ENCODE peak calls at places on chromosomes 1 and 21, in eight cellular contexts. One of them, this sample, is unnamed.

GRCh38 chr1:12464627-12465056 is 153.4 kb downstream of the DHRS3 start:
- DNase-seq in HCT116: no peak
- DNase-seq in IMR-90: peak; percentile 97
- DNase-seq in ovary: peak; percentile 44
- DNase-seq in CD4-positive, alpha-beta memory T cell: no peak
- DNase-seq in heart left ventricle: no peak
- DNase-seq in PC-3: peak; percentile 95
- DNase-seq in psoas muscle: peak; percentile 53
- DNase-seq in this sample: no peak

GRCh38 chr1:99849413-99849743 is 783 bp upstream of the AGL start:
- DNase-seq in HCT116: no peak
- DNase-seq in IMR-90: no peak
- DNase-seq in ovary: no peak
- DNase-seq in CD4-positive, alpha-beta memory T cell: no peak
- DNase-seq in heart left ventricle: no peak
- DNase-seq in PC-3: no peak
- DNase-seq in psoas muscle: no peak
- DNase-seq in this sample: peak; percentile 33

GRCh38 chr1:161738627-161739287 is 10.8 kb upstream of the DUSP12 start:
- DNase-seq in HCT116: peak; percentile 76
- DNase-seq in IMR-90: peak; percentile 88
- DNase-seq in ovary: no peak
- DNase-seq in CD4-positive, alpha-beta memory T cell: peak; percentile 49
- DNase-seq in heart left ventricle: peak; percentile 66
- DNase-seq in PC-3: peak; percentile 91
- DNase-seq in psoas muscle: peak; percentile 31
- DNase-seq in this sample: peak; percentile 69

GRCh38 chr1:82517586-82517985 is 716.9 kb downstream of the ADGRL2 start:
- DNase-seq in HCT116: no peak
- DNase-seq in IMR-90: no peak
- DNase-seq in ovary: peak; percentile 20
- DNase-seq in CD4-positive, alpha-beta memory T cell: no peak
- DNase-seq in heart left ventricle: peak; percentile 70
- DNase-seq in PC-3: peak; percentile 17
- DNase-seq in psoas muscle: peak; percentile 14
- DNase-seq in this sample: no peak

GRCh38 chr1:116309090-116309870 is 63.8 kb upstream of the ATP1A1 start:
- DNase-seq in HCT116: no peak
- DNase-seq in IMR-90: no peak
- DNase-seq in ovary: no peak
- DNase-seq in CD4-positive, alpha-beta memory T cell: no peak
- DNase-seq in heart left ventricle: no peak
- DNase-seq in PC-3: peak; percentile 83
- DNase-seq in psoas muscle: no peak
- DNase-seq in this sample: no peak

GRCh38 chr1:30041741-30042437 is 681.5 kb downstream of the MATN1 start:
- DNase-seq in HCT116: no peak
- DNase-seq in IMR-90: no peak
- DNase-seq in ovary: no peak
- DNase-seq in CD4-positive, alpha-beta memory T cell: no peak
- DNase-seq in heart left ventricle: no peak
- DNase-seq in PC-3: no peak
- DNase-seq in psoas muscle: no peak
- DNase-seq in this sample: no peak

GRCh38 chr1:167642501-167642826 is 12.4 kb downstream of the RCSD1 start:
- DNase-seq in HCT116: no peak
- DNase-seq in IMR-90: no peak
- DNase-seq in ovary: no peak
- DNase-seq in CD4-positive, alpha-beta memory T cell: no peak
- DNase-seq in heart left ventricle: no peak
- DNase-seq in PC-3: no peak
- DNase-seq in psoas muscle: no peak
- DNase-seq in this sample: no peak

GRCh38 chr1:58762806-58763205 is 21.0 kb downstream of the JUN start:
- DNase-seq in HCT116: no peak
- DNase-seq in IMR-90: peak; percentile 63
- DNase-seq in ovary: no peak
- DNase-seq in CD4-positive, alpha-beta memory T cell: no peak
- DNase-seq in heart left ventricle: no peak
- DNase-seq in PC-3: peak; percentile 28
- DNase-seq in psoas muscle: no peak
- DNase-seq in this sample: no peak

GRCh38 chr1:204171751-204172178 is 5.6 kb upstream of the REN start:
- DNase-seq in HCT116: peak; percentile 81
- DNase-seq in IMR-90: peak; percentile 86
- DNase-seq in ovary: no peak
- DNase-seq in CD4-positive, alpha-beta memory T cell: no peak
- DNase-seq in heart left ventricle: no peak
- DNase-seq in PC-3: peak; percentile 100
- DNase-seq in psoas muscle: no peak
- DNase-seq in this sample: no peak

GRCh38 chr21:27359141-27359540 is 392.3 kb upstream of the ADAMTS5 start:
- DNase-seq in HCT116: no peak
- DNase-seq in IMR-90: peak; percentile 42
- DNase-seq in ovary: no peak
- DNase-seq in CD4-positive, alpha-beta memory T cell: no peak
- DNase-seq in heart left ventricle: no peak
- DNase-seq in PC-3: no peak
- DNase-seq in psoas muscle: no peak
- DNase-seq in this sample: no peak

GRCh38 chr1:218112862-218113261 is 172.2 kb upstream of the RRP15 start:
- DNase-seq in HCT116: peak; percentile 3
- DNase-seq in IMR-90: no peak
- DNase-seq in ovary: no peak
- DNase-seq in CD4-positive, alpha-beta memory T cell: no peak
- DNase-seq in heart left ventricle: no peak
- DNase-seq in PC-3: peak; percentile 55
- DNase-seq in psoas muscle: no peak
- DNase-seq in this sample: peak; percentile 71

GRCh38 chr1:208209286-208209685 is 34.9 kb downstream of the PLXNA2 start:
- DNase-seq in HCT116: no peak
- DNase-seq in IMR-90: no peak
- DNase-seq in ovary: no peak
- DNase-seq in CD4-positive, alpha-beta memory T cell: no peak
- DNase-seq in heart left ventricle: no peak
- DNase-seq in PC-3: no peak
- DNase-seq in psoas muscle: no peak
- DNase-seq in this sample: no peak

GRCh38 chr1:208207388-208208131 is 36.6 kb downstream of the PLXNA2 start:
- DNase-seq in HCT116: no peak
- DNase-seq in IMR-90: peak; percentile 94
- DNase-seq in ovary: no peak
- DNase-seq in CD4-positive, alpha-beta memory T cell: no peak
- DNase-seq in heart left ventricle: no peak
- DNase-seq in PC-3: no peak
- DNase-seq in psoas muscle: peak; percentile 39
- DNase-seq in this sample: no peak

GRCh38 chr1:208206092-208206698 is 38.0 kb downstream of the PLXNA2 start:
- DNase-seq in HCT116: no peak
- DNase-seq in IMR-90: no peak
- DNase-seq in ovary: no peak
- DNase-seq in CD4-positive, alpha-beta memory T cell: no peak
- DNase-seq in heart left ventricle: no peak
- DNase-seq in PC-3: no peak
- DNase-seq in psoas muscle: no peak
- DNase-seq in this sample: peak; percentile 32

GRCh38 chr1:208209896-208210589 is 34.1 kb downstream of the PLXNA2 start:
- DNase-seq in HCT116: no peak
- DNase-seq in IMR-90: no peak
- DNase-seq in ovary: no peak
- DNase-seq in CD4-positive, alpha-beta memory T cell: no peak
- DNase-seq in heart left ventricle: no peak
- DNase-seq in PC-3: no peak
- DNase-seq in psoas muscle: no peak
- DNase-seq in this sample: no peak

GRCh38 chr1:208208132-208208487 is 36.1 kb downstream of the PLXNA2 start:
- DNase-seq in HCT116: no peak
- DNase-seq in IMR-90: no peak
- DNase-seq in ovary: no peak
- DNase-seq in CD4-positive, alpha-beta memory T cell: no peak
- DNase-seq in heart left ventricle: no peak
- DNase-seq in PC-3: no peak
- DNase-seq in psoas muscle: no peak
- DNase-seq in this sample: no peak
- H3K27ac ChIP-seq in HCT116: no peak overlapping the region
- H3K27ac ChIP-seq in IMR-90: no peak overlapping the region
- H3K27ac ChIP-seq in ovary: no peak overlapping the region
- H3K27ac ChIP-seq in CD4-positive, alpha-beta memory T cell: no peak overlapping the region
- H3K27ac ChIP-seq in heart left ventricle: peak overlapping the region; percentile 85
- H3K27ac ChIP-seq in PC-3: no peak overlapping the region
- H3K27ac ChIP-seq in psoas muscle: peak overlapping the region; percentile 16
- H3K27ac ChIP-seq in this sample: peak overlapping the region; percentile 82

GRCh38 chr1:90957497-90957896 is 64.3 kb downstream of the ZNF644 start:
- DNase-seq in HCT116: no peak
- DNase-seq in IMR-90: no peak
- DNase-seq in ovary: no peak
- DNase-seq in CD4-positive, alpha-beta memory T cell: no peak
- DNase-seq in heart left ventricle: no peak
- DNase-seq in PC-3: no peak
- DNase-seq in psoas muscle: no peak
- DNase-seq in this sample: no peak

GRCh38 chr1:90952906-90953305 is 68.9 kb downstream of the ZNF644 start:
- DNase-seq in HCT116: no peak
- DNase-seq in IMR-90: no peak
- DNase-seq in ovary: no peak
- DNase-seq in CD4-positive, alpha-beta memory T cell: no peak
- DNase-seq in heart left ventricle: no peak
- DNase-seq in PC-3: no peak
- DNase-seq in psoas muscle: no peak
- DNase-seq in this sample: no peak

GRCh38 chr1:90959352-90960206 is 62.3 kb downstream of the ZNF644 start:
- DNase-seq in HCT116: no peak
- DNase-seq in IMR-90: peak; percentile 47
- DNase-seq in ovary: no peak
- DNase-seq in CD4-positive, alpha-beta memory T cell: no peak
- DNase-seq in heart left ventricle: no peak
- DNase-seq in PC-3: peak; percentile 51
- DNase-seq in psoas muscle: no peak
- DNase-seq in this sample: no peak

GRCh38 chr1:90951009-90951408 is 70.8 kb downstream of the ZNF644 start:
- DNase-seq in HCT116: no peak
- DNase-seq in IMR-90: no peak
- DNase-seq in ovary: no peak
- DNase-seq in CD4-positive, alpha-beta memory T cell: no peak
- DNase-seq in heart left ventricle: no peak
- DNase-seq in PC-3: no peak
- DNase-seq in psoas muscle: no peak
- DNase-seq in this sample: no peak

DNA sequence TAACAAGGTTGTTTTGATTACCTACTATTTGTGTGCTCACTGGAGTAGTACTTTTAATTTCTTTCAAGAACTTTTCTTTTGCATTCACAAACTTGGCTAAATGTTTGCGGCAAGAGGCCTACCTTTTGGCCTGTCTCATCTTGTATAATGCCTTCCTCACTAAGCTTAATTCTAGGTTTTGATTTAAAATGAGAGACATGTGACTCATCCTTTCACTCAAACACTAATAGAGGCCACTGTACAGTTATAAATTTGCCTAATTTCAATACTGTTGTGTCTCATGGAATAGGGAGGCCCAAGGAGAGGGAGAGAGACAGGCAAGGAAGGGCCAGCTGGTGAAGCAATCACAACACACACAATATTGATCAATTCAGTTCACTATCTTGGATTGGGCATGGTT is 66.1 kb downstream of the ZNF644 start:
- DNase-seq in HCT116: no peak
- DNase-seq in IMR-90: no peak
- DNase-seq in ovary: no peak
- DNase-seq in CD4-positive, alpha-beta memory T cell: no peak
- DNase-seq in heart left ventricle: no peak
- DNase-seq in PC-3: no peak
- DNase-seq in psoas muscle: no peak
- DNase-seq in this sample: no peak
- H3K9me3 ChIP-seq in HCT116: no peaks in the 10 kb centered on the region
- H3K9me3 ChIP-seq in IMR-90: no peaks in the 10 kb centered on the region
- H3K9me3 ChIP-seq in ovary: no peaks in the 10 kb centered on the region
- H3K9me3 ChIP-seq in CD4-positive, alpha-beta memory T cell: no peaks in the 10 kb centered on the region
- H3K9me3 ChIP-seq in heart left ventricle: peaks cover 13% of the 10 kb centered on the region
- H3K9me3 ChIP-seq in PC-3: no peaks in the 10 kb centered on the region
- H3K9me3 ChIP-seq in psoas muscle: no peaks in the 10 kb centered on the region
- H3K9me3 ChIP-seq in this sample: no peaks in the 10 kb centered on the region

GRCh38 chr1:96365076-96365475 is 356.5 kb upstream of the PTBP2 start:
- DNase-seq in HCT116: no peak
- DNase-seq in IMR-90: peak; percentile 41
- DNase-seq in ovary: no peak
- DNase-seq in CD4-positive, alpha-beta memory T cell: no peak
- DNase-seq in heart left ventricle: no peak
- DNase-seq in PC-3: no peak
- DNase-seq in psoas muscle: no peak
- DNase-seq in this sample: no peak
- H3K4me3 ChIP-seq in HCT116: no peak overlapping the region
- H3K4me3 ChIP-seq in IMR-90: no peak overlapping the region
- H3K4me3 ChIP-seq in ovary: no peak overlapping the region
- H3K4me3 ChIP-seq in CD4-positive, alpha-beta memory T cell: no peak overlapping the region
- H3K4me3 ChIP-seq in heart left ventricle: no peak overlapping the region
- H3K4me3 ChIP-seq in PC-3: no peak overlapping the region
- H3K4me3 ChIP-seq in psoas muscle: no peak overlapping the region
- H3K4me3 ChIP-seq in this sample: no peak overlapping the region

GRCh38 chr1:8875216-8875861 is 3.1 kb downstream of the ENO1 start:
- DNase-seq in HCT116: no peak
- DNase-seq in IMR-90: no peak
- DNase-seq in ovary: no peak
- DNase-seq in CD4-positive, alpha-beta memory T cell: no peak
- DNase-seq in heart left ventricle: no peak
- DNase-seq in PC-3: no peak
- DNase-seq in psoas muscle: no peak
- DNase-seq in this sample: no peak

GRCh38 chr1:8874230-8875201 is 4.0 kb downstream of the ENO1 start:
- DNase-seq in HCT116: no peak
- DNase-seq in IMR-90: peak; percentile 61
- DNase-seq in ovary: no peak
- DNase-seq in CD4-positive, alpha-beta memory T cell: no peak
- DNase-seq in heart left ventricle: no peak
- DNase-seq in PC-3: no peak
- DNase-seq in psoas muscle: no peak
- DNase-seq in this sample: no peak

GRCh38 chr1:8873506-8874229 is 4.8 kb downstream of the ENO1 start:
- DNase-seq in HCT116: peak; percentile 91
- DNase-seq in IMR-90: peak; percentile 98
- DNase-seq in ovary: peak; percentile 58
- DNase-seq in CD4-positive, alpha-beta memory T cell: no peak
- DNase-seq in heart left ventricle: peak; percentile 82
- DNase-seq in PC-3: peak; percentile 99
- DNase-seq in psoas muscle: peak; percentile 87
- DNase-seq in this sample: peak; percentile 97

GRCh38 chr1:8878448-8879347 is at the start of gene ENO1:
- DNase-seq in HCT116: peak; percentile 93
- DNase-seq in IMR-90: peak; percentile 97
- DNase-seq in ovary: peak; percentile 97
- DNase-seq in CD4-positive, alpha-beta memory T cell: peak; percentile 100
- DNase-seq in heart left ventricle: peak; percentile 99
- DNase-seq in PC-3: peak; percentile 97
- DNase-seq in psoas muscle: peak; percentile 98
- DNase-seq in this sample: peak; percentile 97

DNA sequence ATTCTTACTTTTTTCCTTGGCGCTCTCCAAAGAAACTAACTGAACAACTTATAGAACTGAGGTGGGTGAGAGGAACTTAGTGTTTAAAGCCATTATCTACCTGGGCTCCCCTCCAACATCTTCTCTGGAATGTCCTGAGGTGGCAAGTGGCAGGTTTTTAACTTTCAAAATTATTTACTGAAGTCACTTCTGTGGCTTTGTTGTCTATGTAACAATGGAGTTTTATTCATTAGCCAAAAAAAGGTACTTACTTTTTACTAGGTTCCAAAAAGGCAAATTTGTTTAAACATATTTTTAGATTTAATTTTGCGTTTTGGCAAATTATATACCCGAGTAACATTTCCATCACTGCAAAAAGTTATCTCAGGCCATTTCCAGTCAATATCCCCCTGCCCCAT is 2.4 kb downstream of the ENO1 start:
- DNase-seq in HCT116: no peak
- DNase-seq in IMR-90: no peak
- DNase-seq in ovary: no peak
- DNase-seq in CD4-positive, alpha-beta memory T cell: no peak
- DNase-seq in heart left ventricle: no peak
- DNase-seq in PC-3: no peak
- DNase-seq in psoas muscle: no peak
- DNase-seq in this sample: no peak
- H3K27ac ChIP-seq in HCT116: peak overlapping the region; percentile 99
- H3K27ac ChIP-seq in IMR-90: no peak overlapping the region
- H3K27ac ChIP-seq in ovary: no peak overlapping the region
- H3K27ac ChIP-seq in CD4-positive, alpha-beta memory T cell: peak overlapping the region; percentile 89
- H3K27ac ChIP-seq in heart left ventricle: peak overlapping the region; percentile 61
- H3K27ac ChIP-seq in PC-3: peak overlapping the region; percentile 97
- H3K27ac ChIP-seq in psoas muscle: peak overlapping the region; percentile 100
- H3K27ac ChIP-seq in this sample: no peak overlapping the region

This sample was measured in small intestine.